ENCODE peak calls at places on chromosomes 5 and 9, in ten cellular contexts. One of them, this sample, is unnamed.

GRCh38 chr9:127860260-127860659 is 5.8 kb upstream of the ENG start:
- DNase-seq in tibial artery: no peak
- DNase-seq in endodermal cell: no peak
- DNase-seq in stomach: no peak
- DNase-seq in OCI-LY7: no peak
- DNase-seq in CD8-positive, alpha-beta T cell: no peak
- DNase-seq in upper lobe of left lung: no peak
- DNase-seq in HCT116: no peak
- DNase-seq in CD4-positive, alpha-beta T cell: no peak
- DNase-seq in heart right ventricle: peak; percentile 65
- DNase-seq in this sample: no peak

GRCh38 chr5:16600397-16600796 is 16.4 kb downstream of the RETREG1 start:
- DNase-seq in tibial artery: peak; percentile 51
- DNase-seq in CD8-positive, alpha-beta T cell: no peak
- DNase-seq in HCT116: no peak
- DNase-seq in upper lobe of left lung: peak; percentile 67
- DNase-seq in OCI-LY7: no peak
- DNase-seq in CD4-positive, alpha-beta T cell: no peak
- DNase-seq in heart right ventricle: peak; percentile 61
- DNase-seq in stomach: no peak
- DNase-seq in endodermal cell: no peak
- DNase-seq in this sample: no peak

GRCh38 chr5:122190156-122190555 is 60.8 kb downstream of the ZNF474 start:
- DNase-seq in tibial artery: no peak
- DNase-seq in upper lobe of left lung: no peak
- DNase-seq in OCI-LY7: no peak
- DNase-seq in heart right ventricle: no peak
- DNase-seq in endodermal cell: no peak
- DNase-seq in HCT116: no peak
- DNase-seq in CD4-positive, alpha-beta T cell: no peak
- DNase-seq in stomach: no peak
- DNase-seq in CD8-positive, alpha-beta T cell: no peak
- DNase-seq in this sample: no peak

GRCh38 chr5:132063090-132063911 is 2.8 kb downstream of the IL3 start:
- DNase-seq in HCT116: peak; percentile 50
- DNase-seq in CD4-positive, alpha-beta T cell: peak; percentile 76
- DNase-seq in CD8-positive, alpha-beta T cell: peak; percentile 87
- DNase-seq in stomach: peak; percentile 78
- DNase-seq in endodermal cell: peak; percentile 95
- DNase-seq in heart right ventricle: peak; percentile 75
- DNase-seq in tibial artery: peak; percentile 66
- DNase-seq in OCI-LY7: peak; percentile 75
- DNase-seq in upper lobe of left lung: peak; percentile 68
- DNase-seq in this sample: peak; percentile 86

GRCh38 chr5:168734657-168735344 is 155.6 kb upstream of the PANK3 start:
- DNase-seq in endodermal cell: no peak
- DNase-seq in CD4-positive, alpha-beta T cell: no peak
- DNase-seq in stomach: no peak
- DNase-seq in HCT116: no peak
- DNase-seq in upper lobe of left lung: no peak
- DNase-seq in OCI-LY7: no peak
- DNase-seq in heart right ventricle: peak; percentile 38
- DNase-seq in tibial artery: peak; percentile 92
- DNase-seq in CD8-positive, alpha-beta T cell: no peak
- DNase-seq in this sample: no peak

GRCh38 chr5:146620663-146621051 is 104.7 kb upstream of the GPR151 start:
- DNase-seq in CD4-positive, alpha-beta T cell: no peak
- DNase-seq in upper lobe of left lung: no peak
- DNase-seq in CD8-positive, alpha-beta T cell: no peak
- DNase-seq in endodermal cell: peak; percentile 58
- DNase-seq in stomach: no peak
- DNase-seq in HCT116: no peak
- DNase-seq in heart right ventricle: no peak
- DNase-seq in tibial artery: no peak
- DNase-seq in OCI-LY7: no peak
- DNase-seq in this sample: no peak

GRCh38 chr5:15249152-15249551 is 250.8 kb upstream of the FBXL7 start:
- DNase-seq in OCI-LY7: no peak
- DNase-seq in CD8-positive, alpha-beta T cell: no peak
- DNase-seq in heart right ventricle: no peak
- DNase-seq in CD4-positive, alpha-beta T cell: no peak
- DNase-seq in endodermal cell: no peak
- DNase-seq in stomach: no peak
- DNase-seq in HCT116: no peak
- DNase-seq in tibial artery: no peak
- DNase-seq in upper lobe of left lung: no peak
- DNase-seq in this sample: peak; percentile 52

GRCh38 chr5:16871746-16872339 is 64.2 kb downstream of the MYO10 start:
- DNase-seq in endodermal cell: no peak
- DNase-seq in CD8-positive, alpha-beta T cell: no peak
- DNase-seq in HCT116: no peak
- DNase-seq in upper lobe of left lung: no peak
- DNase-seq in CD4-positive, alpha-beta T cell: no peak
- DNase-seq in stomach: no peak
- DNase-seq in heart right ventricle: no peak
- DNase-seq in OCI-LY7: no peak
- DNase-seq in tibial artery: no peak
- DNase-seq in this sample: peak; percentile 37

GRCh38 chr5:65760504-65761275 is 38.7 kb downstream of the NLN start:
- DNase-seq in stomach: peak; percentile 55
- DNase-seq in endodermal cell: no peak
- DNase-seq in heart right ventricle: peak; percentile 13
- DNase-seq in HCT116: no peak
- DNase-seq in tibial artery: no peak
- DNase-seq in CD4-positive, alpha-beta T cell: peak; percentile 31
- DNase-seq in upper lobe of left lung: peak; percentile 47
- DNase-seq in OCI-LY7: peak; percentile 38
- DNase-seq in CD8-positive, alpha-beta T cell: peak; percentile 48
- DNase-seq in this sample: peak; percentile 19

GRCh38 chr5:143614831-143615230 is 197.1 kb upstream of the HMHB1 start:
- DNase-seq in OCI-LY7: no peak
- DNase-seq in HCT116: no peak
- DNase-seq in stomach: no peak
- DNase-seq in CD4-positive, alpha-beta T cell: no peak
- DNase-seq in endodermal cell: no peak
- DNase-seq in heart right ventricle: no peak
- DNase-seq in upper lobe of left lung: no peak
- DNase-seq in tibial artery: no peak
- DNase-seq in CD8-positive, alpha-beta T cell: no peak
- DNase-seq in this sample: no peak

GRCh38 chr9:89579741-89580395 is 24.9 kb upstream of the GADD45G start:
- DNase-seq in HCT116: no peak
- DNase-seq in upper lobe of left lung: peak; percentile 48
- DNase-seq in endodermal cell: no peak
- DNase-seq in stomach: no peak
- DNase-seq in tibial artery: no peak
- DNase-seq in heart right ventricle: no peak
- DNase-seq in OCI-LY7: no peak
- DNase-seq in CD8-positive, alpha-beta T cell: peak; percentile 18
- DNase-seq in CD4-positive, alpha-beta T cell: no peak
- DNase-seq in this sample: no peak

GRCh38 chr5:1641041-1641440 is 117.3 kb upstream of the LPCAT1 start:
- DNase-seq in heart right ventricle: no peak
- DNase-seq in OCI-LY7: no peak
- DNase-seq in upper lobe of left lung: no peak
- DNase-seq in stomach: no peak
- DNase-seq in CD4-positive, alpha-beta T cell: no peak
- DNase-seq in HCT116: no peak
- DNase-seq in endodermal cell: no peak
- DNase-seq in CD8-positive, alpha-beta T cell: no peak
- DNase-seq in tibial artery: no peak
- DNase-seq in this sample: no peak

DNA sequence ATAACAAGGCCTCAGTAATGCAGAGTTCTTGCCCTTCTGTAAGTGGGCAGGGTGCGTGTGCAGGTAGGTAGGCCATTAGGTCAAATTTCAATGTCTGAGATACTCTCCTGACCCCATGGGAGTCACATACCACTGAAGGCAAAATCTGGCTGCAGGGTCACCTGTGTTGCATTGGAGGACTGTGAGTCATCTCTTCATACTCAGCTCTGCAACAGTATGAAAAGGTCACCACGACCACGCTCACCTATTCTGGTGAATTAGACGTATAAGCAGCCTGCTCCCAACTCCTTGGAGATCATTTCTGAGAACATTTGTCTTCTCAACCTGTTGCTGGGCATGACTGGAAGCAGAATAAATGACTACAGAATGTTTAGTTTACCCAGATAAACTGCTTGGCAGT is 599.8 kb downstream of the PDE4D start:
- DNase-seq in upper lobe of left lung: no peak
- DNase-seq in CD4-positive, alpha-beta T cell: no peak
- DNase-seq in tibial artery: no peak
- DNase-seq in CD8-positive, alpha-beta T cell: no peak
- DNase-seq in heart right ventricle: no peak
- DNase-seq in endodermal cell: no peak
- DNase-seq in stomach: no peak
- DNase-seq in HCT116: no peak
- DNase-seq in OCI-LY7: no peak
- DNase-seq in this sample: no peak
- TF ChIP-seq CTCF in upper lobe of left lung: no peak
- TF ChIP-seq CTCF in CD4-positive, alpha-beta T cell: no peak
- TF ChIP-seq CTCF in tibial artery: no peak
- TF ChIP-seq CTCF in CD8-positive, alpha-beta T cell: no peak
- TF ChIP-seq CTCF in heart right ventricle: no peak
- TF ChIP-seq CTCF in endodermal cell: no peak
- TF ChIP-seq CTCF in stomach: no peak
- TF ChIP-seq CTCF in HCT116: no peak
- TF ChIP-seq CTCF in OCI-LY7: no peak
- TF ChIP-seq CTCF in this sample: no peak

DNA sequence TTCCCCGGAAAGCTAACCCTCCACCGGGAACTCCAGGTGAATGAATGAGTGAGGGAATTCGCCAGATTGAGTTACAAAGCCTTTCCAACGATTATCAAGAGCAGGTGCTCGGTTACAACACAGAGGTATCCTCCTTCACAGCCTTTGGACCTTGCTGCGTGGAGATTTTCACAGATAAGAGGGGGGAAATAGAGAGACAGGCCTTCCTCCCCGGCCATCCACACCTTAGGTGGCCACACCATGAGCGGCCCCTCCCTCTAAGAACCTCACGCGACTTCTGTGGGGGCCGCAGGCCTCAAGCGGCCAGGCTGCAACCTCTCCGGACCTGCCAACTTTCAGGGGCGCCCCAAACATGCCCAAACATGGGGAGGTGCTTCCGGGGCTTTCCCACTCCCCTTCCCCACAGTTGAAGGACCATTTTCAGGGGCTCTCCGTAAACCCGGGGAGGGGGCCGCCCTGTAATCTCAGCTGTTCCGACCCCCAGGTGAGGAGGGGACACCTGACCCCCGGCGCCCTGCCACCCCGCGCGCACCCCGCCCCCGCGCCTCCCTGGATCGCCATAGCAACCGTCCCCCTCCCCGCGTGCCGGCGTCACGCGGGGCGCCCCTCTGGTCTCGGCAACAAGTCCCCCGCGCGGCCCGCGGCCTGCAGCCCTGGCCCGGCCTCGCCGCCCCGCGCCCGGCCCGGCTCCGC is 603 bp downstream of the DENND1A start:
- DNase-seq in heart right ventricle: no peak
- DNase-seq in upper lobe of left lung: no peak
- DNase-seq in CD8-positive, alpha-beta T cell: no peak
- DNase-seq in CD4-positive, alpha-beta T cell: peak; percentile 1
- DNase-seq in HCT116: no peak
- DNase-seq in tibial artery: no peak
- DNase-seq in stomach: no peak
- DNase-seq in OCI-LY7: peak; percentile 33
- DNase-seq in endodermal cell: peak; percentile 56
- DNase-seq in this sample: peak; percentile 52
- H3K27ac ChIP-seq in heart right ventricle: peak overlapping the region; percentile 66
- H3K27ac ChIP-seq in upper lobe of left lung: peak overlapping the region; percentile 55
- H3K27ac ChIP-seq in CD8-positive, alpha-beta T cell: no peak overlapping the region
- H3K27ac ChIP-seq in CD4-positive, alpha-beta T cell: no peak overlapping the region
- H3K27ac ChIP-seq in HCT116: peak overlapping the region; percentile 63
- H3K27ac ChIP-seq in tibial artery: peak overlapping the region; percentile 61
- H3K27ac ChIP-seq in stomach: peak overlapping the region; percentile 67
- H3K27ac ChIP-seq in OCI-LY7: peak overlapping the region; percentile 62
- H3K27ac ChIP-seq in endodermal cell: no peak overlapping the region
- H3K27ac ChIP-seq in this sample: peak overlapping the region; percentile 72

GRCh38 chr5:93607367-93608258 is 24.6 kb downstream of the NR2F1 start:
- DNase-seq in stomach: no peak
- DNase-seq in HCT116: no peak
- DNase-seq in heart right ventricle: no peak
- DNase-seq in CD4-positive, alpha-beta T cell: no peak
- DNase-seq in endodermal cell: peak; percentile 85
- DNase-seq in CD8-positive, alpha-beta T cell: peak; percentile 33
- DNase-seq in OCI-LY7: peak; percentile 34
- DNase-seq in tibial artery: no peak
- DNase-seq in upper lobe of left lung: no peak
- DNase-seq in this sample: peak; percentile 35
- TF ChIP-seq CTCF in stomach: no peak
- TF ChIP-seq CTCF in HCT116: peak; percentile 67
- TF ChIP-seq CTCF in heart right ventricle: no peak
- TF ChIP-seq CTCF in CD4-positive, alpha-beta T cell: peak; percentile 48
- TF ChIP-seq CTCF in endodermal cell: peak; percentile 71
- TF ChIP-seq CTCF in CD8-positive, alpha-beta T cell: peak; percentile 53
- TF ChIP-seq CTCF in OCI-LY7: peak; percentile 76
- TF ChIP-seq CTCF in tibial artery: peak; percentile 35
- TF ChIP-seq CTCF in upper lobe of left lung: peak; percentile 13
- TF ChIP-seq CTCF in this sample: peak; percentile 79

DNA sequence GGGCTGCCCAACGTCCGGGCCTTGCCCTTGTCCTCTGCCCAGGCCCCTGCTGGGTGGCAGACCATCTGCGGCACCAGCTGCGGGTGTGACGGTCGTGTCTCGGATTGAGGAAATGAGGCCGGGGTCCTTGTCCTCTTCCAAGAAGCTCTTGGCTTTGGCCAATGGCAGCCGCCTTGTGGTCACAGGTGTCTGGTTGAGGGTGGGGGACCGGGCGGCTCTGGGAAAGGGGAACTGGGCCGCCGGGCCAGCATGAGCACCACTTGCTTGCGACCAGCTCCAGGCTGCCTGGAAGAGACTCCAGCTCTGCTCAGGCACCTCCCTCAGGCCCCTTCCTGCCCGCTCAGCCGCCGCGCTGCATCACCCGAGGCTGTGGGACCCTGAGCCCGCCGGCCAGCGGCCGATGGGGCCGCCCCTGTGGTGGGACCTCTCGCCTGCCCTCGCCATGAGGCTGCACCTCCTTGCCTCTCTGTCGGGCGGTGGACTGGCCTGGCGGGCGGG is 59.7 kb downstream of the RXRA start:
- DNase-seq in CD4-positive, alpha-beta T cell: no peak
- DNase-seq in heart right ventricle: no peak
- DNase-seq in HCT116: no peak
- DNase-seq in tibial artery: no peak
- DNase-seq in stomach: no peak
- DNase-seq in OCI-LY7: no peak
- DNase-seq in upper lobe of left lung: no peak
- DNase-seq in endodermal cell: no peak
- DNase-seq in CD8-positive, alpha-beta T cell: no peak
- DNase-seq in this sample: no peak
- H3K27ac ChIP-seq in CD4-positive, alpha-beta T cell: no peak overlapping the region
- H3K27ac ChIP-seq in heart right ventricle: no peak overlapping the region
- H3K27ac ChIP-seq in HCT116: no peak overlapping the region
- H3K27ac ChIP-seq in tibial artery: peak overlapping the region; percentile 75
- H3K27ac ChIP-seq in stomach: peak overlapping the region; percentile 54
- H3K27ac ChIP-seq in OCI-LY7: no peak overlapping the region
- H3K27ac ChIP-seq in upper lobe of left lung: no peak overlapping the region
- H3K27ac ChIP-seq in endodermal cell: no peak overlapping the region
- H3K27ac ChIP-seq in CD8-positive, alpha-beta T cell: no peak overlapping the region
- H3K27ac ChIP-seq in this sample: peak overlapping the region; percentile 99

This sample was measured in RWPE1.